ENCODE peak calls at places on chromosomes 5 and 9, in six cellular contexts. One of them, this sample, is unnamed.

GRCh38 chr5:124007675-124008398 is 495.9 kb downstream of the CSNK1G3 start:
- DNase-seq in osteoblast: no peak
- DNase-seq in A172: no peak
- DNase-seq in cardiac fibroblast: peak
- DNase-seq in effector memory CD4-positive, alpha-beta T cell: no peak
- DNase-seq in neural progenitor cell: peak
- DNase-seq in this sample: no peak

GRCh38 chr5:178413992-178414391 is 176.2 kb downstream of the COL23A1 start:
- DNase-seq in osteoblast: no peak
- DNase-seq in A172: no peak
- DNase-seq in cardiac fibroblast: no peak
- DNase-seq in effector memory CD4-positive, alpha-beta T cell: no peak
- DNase-seq in neural progenitor cell: no peak
- DNase-seq in this sample: no peak

GRCh38 chr5:32098291-32098690 is 75.8 kb downstream of the GOLPH3 start:
- DNase-seq in osteoblast: peak
- DNase-seq in A172: no peak
- DNase-seq in cardiac fibroblast: peak
- DNase-seq in effector memory CD4-positive, alpha-beta T cell: no peak
- DNase-seq in neural progenitor cell: no peak
- DNase-seq in this sample: no peak

GRCh38 chr5:115816226-115817042 is at the start of gene CDO1:
- DNase-seq in osteoblast: peak
- DNase-seq in A172: no peak
- DNase-seq in cardiac fibroblast: peak
- DNase-seq in effector memory CD4-positive, alpha-beta T cell: no peak
- DNase-seq in neural progenitor cell: peak
- DNase-seq in this sample: no peak

GRCh38 chr5:173327084-173327947 is 898 bp downstream of the STC2 start:
- DNase-seq in osteoblast: peak
- DNase-seq in A172: no peak
- DNase-seq in cardiac fibroblast: peak
- DNase-seq in effector memory CD4-positive, alpha-beta T cell: no peak
- DNase-seq in neural progenitor cell: peak
- DNase-seq in this sample: no peak

GRCh38 chr9:95974389-95974788 is 98.9 kb downstream of the ERCC6L2 start:
- DNase-seq in osteoblast: no peak
- DNase-seq in A172: no peak
- DNase-seq in cardiac fibroblast: no peak
- DNase-seq in effector memory CD4-positive, alpha-beta T cell: no peak
- DNase-seq in neural progenitor cell: no peak
- DNase-seq in this sample: no peak

GRCh38 chr5:124865603-124866354 is 119.3 kb upstream of the ZNF608 start:
- DNase-seq in osteoblast: no peak
- DNase-seq in A172: no peak
- DNase-seq in cardiac fibroblast: peak
- DNase-seq in effector memory CD4-positive, alpha-beta T cell: no peak
- DNase-seq in neural progenitor cell: no peak
- DNase-seq in this sample: no peak

GRCh38 chr5:114361724-114362196 is at the start of gene KCNN2:
- DNase-seq in osteoblast: peak
- DNase-seq in A172: no peak
- DNase-seq in cardiac fibroblast: peak
- DNase-seq in effector memory CD4-positive, alpha-beta T cell: no peak
- DNase-seq in neural progenitor cell: peak
- DNase-seq in this sample: no peak

GRCh38 chr9:137296214-137297059 is 5.6 kb downstream of the NRARP start:
- DNase-seq in osteoblast: no peak
- DNase-seq in A172: no peak
- DNase-seq in cardiac fibroblast: peak
- DNase-seq in effector memory CD4-positive, alpha-beta T cell: no peak
- DNase-seq in neural progenitor cell: no peak
- DNase-seq in this sample: no peak

GRCh38 chr5:81717221-81717620 is 33.7 kb downstream of the SSBP2 start:
- DNase-seq in osteoblast: no peak
- DNase-seq in A172: no peak
- DNase-seq in cardiac fibroblast: no peak
- DNase-seq in effector memory CD4-positive, alpha-beta T cell: no peak
- DNase-seq in neural progenitor cell: no peak
- DNase-seq in this sample: no peak

This sample was measured in effector CD4-positive, alpha-beta T cell.